ENCODE peak calls at places on chromosomes 3 and 15, in four cellular contexts. L, D, J and C are unnamed samples.

GRCh38 chr3:42492508-42493080 is 9.8 kb upstream of the VIPR1 start:
- DNase-seq in D (no peak), J (no peak), L (no peak), C (no peak)

GRCh38 chr3:20173844-20174410 is 12.1 kb downstream of the SGO1 start:
- DNase-seq in J (no peak), D (no peak), L (no peak), C (no peak)

GRCh38 chr3:161274691-161275298 is 53.7 kb downstream of the NMD3 start:
- DNase-seq in L (no peak), J (peak; percentile 32), D (peak; percentile 27), C (no peak)

GRCh38 chr15:72168131-72168825 is 29.3 kb downstream of the GRAMD2A start:
- DNase-seq in J (no peak), L (peak; percentile 50), D (no peak), C (no peak)

GRCh38 chr3:107117922-107118576 is 259.2 kb upstream of the CCDC54 start:
- DNase-seq in J (peak; percentile 29), D (no peak), L (no peak), C (no peak)

GRCh38 chr15:71691322-71691699 is 119.0 kb upstream of the NR2E3 start:
- DNase-seq in L (no peak), D (no peak), J (no peak), C (no peak)

GRCh38 chr3:184814214-184814613 is 2.2 kb downstream of the VPS8 start:
- DNase-seq in D (no peak), J (no peak), L (no peak), C (no peak)

GRCh38 chr3:123447416-123447748 is 1.5 kb downstream of the ADCY5 start:
- DNase-seq in J (no peak), D (no peak), L (peak; percentile 39), C (no peak)

GRCh38 chr3:184733971-184734608 is 22.2 kb upstream of the MAGEF1 start:
- DNase-seq in L (no peak), J (no peak), D (no peak), C (no peak)

GRCh38 chr3:183295211-183295610 is 42.2 kb downstream of the B3GNT5 start:
- DNase-seq in J (no peak), L (no peak), D (no peak), C (no peak)

GRCh38 chr3:45807133-45807532 is 10.8 kb upstream of the SLC6A20 start:
- DNase-seq in D (no peak), L (peak; percentile 48), J (no peak), C (no peak)

GRCh38 chr15:86915811-86916331 is 836.2 kb downstream of the AGBL1 start:
- DNase-seq in D (no peak), J (no peak), L (no peak), C (no peak)

GRCh38 chr3:160400631-160401150 is 1.2 kb downstream of the SMC4 start:
- DNase-seq in D (peak; percentile 7), L (peak; percentile 37), J (peak; percentile 16), C (no peak)

GRCh38 chr15:43410572-43411214 is 39.8 kb downstream of the TUBGCP4 start:
- DNase-seq in L (no peak), D (no peak), J (no peak), C (no peak)

GRCh38 chr15:97126556-97127233 is 796.2 kb downstream of the NR2F2 start:
- DNase-seq in L (no peak), D (no peak), J (no peak), C (no peak)

GRCh38 chr15:90059208-90059985 is 42.9 kb downstream of the IDH2 start:
- DNase-seq in L (peak; percentile 83), D (peak; percentile 47), J (peak; percentile 88), C (peak; percentile 59)